ENCODE peak calls at places on chromosome 20, in ten cellular contexts. L is MM.1S, T is fibroblast of lung, W is psoas muscle, F is GM23338, Y is HL-60, B is RWPE2, U is fibroblast of villous mesenchyme, K is AG10803, O is cardiac fibroblast. Q is an unnamed sample.

GRCh38 chr20:11182715-11183114 is 508.9 kb upstream of the JAG1 start:
- DNase-seq in L (no peak), T (no peak), W (no peak), F (no peak), Y (peak; percentile 90), B (no peak), U (peak; percentile 27), K (peak; percentile 42), O (peak; percentile 46), Q (no peak)

GRCh38 chr20:52031574-52032303 is 159.8 kb downstream of the ZFP64 start:
- DNase-seq in L (no peak), T (peak; percentile 90), W (no peak), F (peak; percentile 13), Y (no peak), B (no peak), U (peak; percentile 97), K (peak; percentile 93), O (peak; percentile 93), Q (no peak)

GRCh38 chr20:60057866-60058807 is 99.9 kb downstream of the CDH26 start:
- DNase-seq in L (no peak), T (peak; percentile 72), W (peak; percentile 86), F (peak; percentile 45), Y (peak; percentile 98), B (peak; percentile 76), U (peak; percentile 38), K (peak; percentile 9), O (peak; percentile 54), Q (peak; percentile 82)

GRCh38 chr20:44398303-44398702 is 42.8 kb downstream of the HNF4A start:
- DNase-seq in L (no peak), T (peak; percentile 85), W (no peak), F (no peak), Y (no peak), B (no peak), U (no peak), K (peak; percentile 30), O (peak; percentile 91), Q (no peak)

GRCh38 chr20:2385026-2385425 is 4.3 kb downstream of the TGM6 start:
- DNase-seq in L (no peak), T (peak; percentile 52), W (no peak), F (no peak), Y (no peak), B (no peak), U (no peak), K (peak; percentile 11), O (no peak), Q (no peak)

GRCh38 chr20:44711237-44711636 is 3.9 kb upstream of the CCN5 start:
- DNase-seq in L (no peak), T (no peak), W (no peak), F (no peak), Y (no peak), B (peak; percentile 77), U (no peak), K (no peak), O (no peak), Q (no peak)

GRCh38 chr20:14879020-14879697 is 541.7 kb upstream of the FLRT3 start:
- DNase-seq in L (peak; percentile 45), T (peak; percentile 81), W (no peak), F (no peak), Y (no peak), B (no peak), U (peak; percentile 12), K (peak; percentile 68), O (peak; percentile 32), Q (no peak)

GRCh38 chr20:61353261-61353995 is 101.4 kb downstream of the CDH4 start:
- DNase-seq in L (no peak), T (peak; percentile 75), W (no peak), F (no peak), Y (no peak), B (no peak), U (no peak), K (peak; percentile 14), O (peak; percentile 10), Q (no peak)

GRCh38 chr20:2521369-2522305 is 12.9 kb upstream of the ZNF343 start:
- DNase-seq in L (peak; percentile 55), T (peak; percentile 34), W (no peak), F (peak; percentile 76), Y (peak; percentile 40), B (no peak), U (peak; percentile 48), K (peak; percentile 37), O (peak; percentile 63), Q (no peak)

GRCh38 chr20:63261808-63262528 is 7.7 kb upstream of the NKAIN4 start:
- DNase-seq in L (no peak), T (no peak), W (no peak), F (no peak), Y (no peak), B (no peak), U (no peak), K (no peak), O (no peak), Q (no peak)

GRCh38 chr20:8255945-8256632 is 124.0 kb downstream of the PLCB1 start:
- DNase-seq in L (no peak), T (peak; percentile 8), W (no peak), F (no peak), Y (no peak), B (no peak), U (no peak), K (no peak), O (peak; percentile 13), Q (no peak)

GRCh38 chr20:36604952-36605308 is 649 bp upstream of the RAB5IF start:
- DNase-seq in L (peak; percentile 72), T (no peak), W (peak; percentile 59), F (peak; percentile 41), Y (peak; percentile 72), B (peak; percentile 87), U (peak; percentile 35), K (no peak), O (no peak), Q (no peak)

GRCh38 chr20:23344336-23344735 is 6.3 kb upstream of the NXT1 start:
- DNase-seq in L (no peak), T (no peak), W (no peak), F (no peak), Y (peak; percentile 32), B (no peak), U (no peak), K (no peak), O (no peak), Q (no peak)

GRCh38 chr20:10005885-10006284 is 28.9 kb upstream of the ANKEF1 start:
- DNase-seq in L (no peak), T (no peak), W (no peak), F (peak; percentile 8), Y (no peak), B (no peak), U (no peak), K (no peak), O (no peak), Q (no peak)

GRCh38 chr20:11626551-11626950 is 291.1 kb upstream of the BTBD3 start:
- DNase-seq in L (no peak), T (no peak), W (no peak), F (no peak), Y (no peak), B (no peak), U (no peak), K (no peak), O (no peak), Q (no peak)

GRCh38 chr20:49163696-49164095 is 24.4 kb downstream of the STAU1 start:
- DNase-seq in L (no peak), T (no peak), W (no peak), F (no peak), Y (no peak), B (no peak), U (no peak), K (no peak), O (no peak), Q (no peak)

GRCh38 chr20:49161428-49162152 is 26.5 kb downstream of the STAU1 start:
- DNase-seq in L (no peak), T (no peak), W (no peak), F (no peak), Y (no peak), B (no peak), U (no peak), K (peak; percentile 12), O (no peak), Q (no peak)

GRCh38 chr20:49156481-49156880 is 31.7 kb downstream of the STAU1 start:
- DNase-seq in L (no peak), T (no peak), W (no peak), F (no peak), Y (no peak), B (no peak), U (no peak), K (no peak), O (no peak), Q (no peak)

GRCh38 chr20:49157146-49157545 is 31.0 kb downstream of the STAU1 start:
- DNase-seq in L (no peak), T (no peak), W (no peak), F (no peak), Y (no peak), B (no peak), U (no peak), K (no peak), O (no peak), Q (no peak)

GRCh38 chr20:49160057-49160929 is 27.8 kb downstream of the STAU1 start:
- DNase-seq in L (no peak), T (no peak), W (no peak), F (no peak), Y (no peak), B (no peak), U (no peak), K (no peak), O (no peak), Q (no peak)
- TF ChIP-seq CTCF in L (no peak), T (no peak), W (no peak), F (no peak), Y (no peak), B (no peak), U (no peak), K (no peak), O (no peak), Q (no peak)

DNA sequence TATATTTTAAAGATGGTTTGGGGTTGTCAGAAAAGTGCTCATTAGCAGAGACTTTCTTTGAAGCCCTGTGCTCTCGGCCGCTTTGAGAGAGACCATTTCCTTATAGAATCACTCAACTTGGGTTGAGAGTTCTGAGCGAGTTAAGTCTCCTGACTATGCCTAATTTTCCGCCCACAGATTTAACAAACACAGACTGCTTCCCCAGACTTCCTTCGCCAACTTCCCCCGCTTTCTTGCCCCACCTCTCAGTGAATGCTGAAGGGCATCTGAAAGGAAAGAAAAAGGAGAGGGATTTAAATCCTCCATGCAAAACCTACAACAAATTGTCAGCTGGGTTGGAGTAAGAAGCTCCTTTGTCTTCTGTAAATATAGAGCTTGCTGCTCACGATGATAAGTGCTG is 224.0 kb downstream of the EYA2 start:
- DNase-seq in L (no peak), T (no peak), W (no peak), F (no peak), Y (no peak), B (no peak), U (no peak), K (no peak), O (no peak), Q (no peak)
- TF ChIP-seq CTCF in L (no peak), T (no peak), W (no peak), F (no peak), Y (no peak), B (no peak), U (no peak), K (no peak), O (no peak), Q (no peak)

GRCh38 chr20:34022154-34022842 is 28.6 kb downstream of the RALY start:
- DNase-seq in L (peak; percentile 58), T (no peak), W (no peak), F (peak; percentile 74), Y (peak; percentile 60), B (no peak), U (peak; percentile 29), K (no peak), O (peak; percentile 21), Q (no peak)
- TF ChIP-seq CTCF in L (peak; percentile 63), T (peak; percentile 49), W (peak; percentile 7), F (peak; percentile 69), Y (peak; percentile 16), B (peak; percentile 69), U (peak; percentile 53), K (peak; percentile 39), O (peak; percentile 43), Q (peak; percentile 41)

GRCh38 chr20:33868571-33868970 is 57.4 kb downstream of the CHMP4B start:
- DNase-seq in L (no peak), T (no peak), W (peak; percentile 27), F (no peak), Y (no peak), B (no peak), U (no peak), K (no peak), O (no peak), Q (no peak)
- TF ChIP-seq CTCF in L (no peak), T (no peak), W (no peak), F (no peak), Y (no peak), B (no peak), U (no peak), K (no peak), O (no peak), Q (no peak)